ENCODE peak calls at places on chromosomes 2 and 18, in seven cellular contexts. Z, G, A, C, I, J and V are unnamed samples.

GRCh38 chr2:101677657-101678056 is 19.9 kb upstream of the MAP4K4 start:
- DNase-seq in I (no peak), G (no peak), C (no peak), A (no peak), Z (no peak), J (no peak), V (no peak)

GRCh38 chr2:128642316-128642715 is 323.6 kb upstream of the HS6ST1 start:
- DNase-seq in J (no peak), Z (no peak), G (no peak), A (no peak), C (no peak), I (no peak), V (no peak)

GRCh38 chr2:176098366-176099158 is 1.0 kb upstream of the HOXD12 start:
- DNase-seq in J (no peak), G (no peak), C (no peak), Z (no peak), A (no peak), I (peak), V (no peak)

GRCh38 chr2:202172439-202173191 is 65.8 kb downstream of the SUMO1 start:
- DNase-seq in C (no peak), Z (no peak), J (no peak), G (no peak), I (no peak), A (no peak), V (no peak)

GRCh38 chr2:135258193-135258592 is 206.1 kb downstream of the RAB3GAP1 start:
- DNase-seq in A (no peak), C (no peak), I (no peak), J (no peak), Z (no peak), G (no peak), V (no peak)

GRCh38 chr2:176242211-176242610 is 27.0 kb upstream of the MTX2 start:
- DNase-seq in C (no peak), A (no peak), G (no peak), J (no peak), Z (no peak), I (no peak), V (no peak)

GRCh38 chr2:190283783-190284182 is 35.8 kb downstream of the HIBCH start:
- DNase-seq in A (no peak), G (no peak), I (no peak), J (peak), C (peak), Z (no peak), V (no peak)

GRCh38 chr2:134611316-134611715 is 107.5 kb downstream of the TMEM163 start:
- DNase-seq in G (no peak), A (no peak), Z (no peak), J (no peak), C (no peak), I (no peak), V (no peak)

GRCh38 chr2:219234331-219234730 is 4.7 kb downstream of the ANKZF1 start:
- DNase-seq in A (no peak), C (no peak), J (no peak), G (no peak), Z (no peak), I (no peak), V (no peak)

GRCh38 chr2:181684454-181685149 is 4.3 kb upstream of the NEUROD1 start:
- DNase-seq in C (no peak), Z (no peak), A (no peak), I (no peak), G (no peak), J (no peak), V (no peak)

GRCh38 chr18:33821503-33821902 is 243.5 kb downstream of the ASXL3 start:
- DNase-seq in C (peak), A (peak), I (no peak), J (peak), G (no peak), Z (no peak), V (peak)

GRCh38 chr18:3596324-3597158 is 146.6 kb downstream of the TGIF1 start:
- DNase-seq in C (no peak), Z (no peak), A (peak), J (no peak), G (no peak), I (no peak), V (no peak)

GRCh38 chr18:1232867-1233266 is 328.2 kb downstream of the ADCYAP1 start:
- DNase-seq in C (no peak), Z (no peak), A (no peak), G (no peak), J (no peak), I (no peak), V (no peak)

GRCh38 chr2:10278029-10278762 is 24.5 kb upstream of the HPCAL1 start:
- DNase-seq in J (no peak), C (no peak), I (no peak), G (no peak), Z (no peak), A (peak), V (peak)

GRCh38 chr2:235616846-235617245 is 123.0 kb downstream of the AGAP1 start:
- DNase-seq in J (peak), Z (peak), G (no peak), C (no peak), A (no peak), I (no peak), V (no peak)

GRCh38 chr2:235917506-235917905 is 250.7 kb downstream of the GBX2 start:
- DNase-seq in A (no peak), C (no peak), G (no peak), I (no peak), Z (no peak), J (no peak), V (no peak)

GRCh38 chr2:134711622-134712125 is 7.1 kb downstream of the TMEM163 start:
- DNase-seq in I (no peak), Z (peak), J (no peak), G (no peak), C (no peak), A (no peak), V (no peak)

GRCh38 chr2:163690896-163691295 is 44.9 kb downstream of the FIGN start:
- DNase-seq in I (no peak), J (no peak), A (no peak), Z (no peak), C (no peak), G (no peak), V (no peak)

GRCh38 chr2:9793156-9793917 is 49.9 kb upstream of the TAF1B start:
- DNase-seq in G (no peak), C (no peak), Z (no peak), I (no peak), J (no peak), A (no peak), V (no peak)

GRCh38 chr2:29262681-29263260 is 147.6 kb downstream of the CLIP4 start:
- DNase-seq in A (no peak), I (peak), C (no peak), J (no peak), Z (no peak), G (no peak), V (no peak)

GRCh38 chr2:128735296-128735960 is 416.8 kb upstream of the HS6ST1 start:
- DNase-seq in J (no peak), A (no peak), I (no peak), Z (no peak), G (no peak), C (no peak), V (no peak)

GRCh38 chr2:129400825-129401224 is 578.6 kb upstream of the RAB6C start:
- DNase-seq in A (no peak), I (peak), C (no peak), Z (peak), J (no peak), G (no peak), V (no peak)